ENCODE peak calls at places on chromosomes 7 and 10, in ten cellular contexts. One of them, this sample, is unnamed.

GRCh38 chr7:7861211-7861633 is 107.4 kb upstream of the GLCCI1 start:
- DNase-seq in right atrium auricular region: no peak
- DNase-seq in ovary: no peak
- DNase-seq in colonic mucosa: no peak
- DNase-seq in aorta: no peak
- DNase-seq in uterus: no peak
- DNase-seq in adrenal gland: peak; percentile 20
- DNase-seq in PC-9: peak; percentile 35
- DNase-seq in PC-3: peak; percentile 86
- DNase-seq in spleen: no peak
- DNase-seq in this sample: no peak

GRCh38 chr7:127678330-127678729 is 26.3 kb downstream of the SND1 start:
- DNase-seq in right atrium auricular region: no peak
- DNase-seq in ovary: no peak
- DNase-seq in colonic mucosa: no peak
- DNase-seq in aorta: no peak
- DNase-seq in uterus: no peak
- DNase-seq in adrenal gland: no peak
- DNase-seq in PC-9: no peak
- DNase-seq in PC-3: peak; percentile 23
- DNase-seq in spleen: no peak
- DNase-seq in this sample: no peak

GRCh38 chr10:124044143-124044862 is 49.1 kb downstream of the CHST15 start:
- DNase-seq in right atrium auricular region: no peak
- DNase-seq in ovary: no peak
- DNase-seq in colonic mucosa: no peak
- DNase-seq in aorta: no peak
- DNase-seq in uterus: no peak
- DNase-seq in adrenal gland: no peak
- DNase-seq in PC-9: no peak
- DNase-seq in PC-3: no peak
- DNase-seq in spleen: peak; percentile 69
- DNase-seq in this sample: no peak

GRCh38 chr7:98254951-98255610 is 3.0 kb upstream of the TECPR1 start:
- DNase-seq in right atrium auricular region: no peak
- DNase-seq in ovary: no peak
- DNase-seq in colonic mucosa: no peak
- DNase-seq in aorta: no peak
- DNase-seq in uterus: no peak
- DNase-seq in adrenal gland: no peak
- DNase-seq in PC-9: no peak
- DNase-seq in PC-3: no peak
- DNase-seq in spleen: no peak
- DNase-seq in this sample: no peak

GRCh38 chr10:119274519-119275045 is 67.2 kb downstream of the GRK5 start:
- DNase-seq in right atrium auricular region: no peak
- DNase-seq in ovary: no peak
- DNase-seq in colonic mucosa: no peak
- DNase-seq in aorta: peak; percentile 29
- DNase-seq in uterus: no peak
- DNase-seq in adrenal gland: no peak
- DNase-seq in PC-9: no peak
- DNase-seq in PC-3: no peak
- DNase-seq in spleen: peak; percentile 57
- DNase-seq in this sample: no peak

GRCh38 chr7:43584200-43584586 is 1.3 kb downstream of the STK17A start:
- DNase-seq in right atrium auricular region: peak; percentile 63
- DNase-seq in ovary: peak; percentile 24
- DNase-seq in colonic mucosa: peak; percentile 34
- DNase-seq in aorta: no peak
- DNase-seq in uterus: peak; percentile 25
- DNase-seq in adrenal gland: peak; percentile 57
- DNase-seq in PC-9: peak; percentile 33
- DNase-seq in PC-3: peak; percentile 61
- DNase-seq in spleen: no peak
- DNase-seq in this sample: peak; percentile 22

GRCh38 chr10:129056734-129057689 is 410.0 kb upstream of the MGMT start:
- DNase-seq in right atrium auricular region: no peak
- DNase-seq in ovary: no peak
- DNase-seq in colonic mucosa: no peak
- DNase-seq in aorta: no peak
- DNase-seq in uterus: no peak
- DNase-seq in adrenal gland: no peak
- DNase-seq in PC-9: no peak
- DNase-seq in PC-3: no peak
- DNase-seq in spleen: no peak
- DNase-seq in this sample: no peak

GRCh38 chr10:128046934-128047251 is 79.3 kb downstream of the MKI67 start:
- DNase-seq in right atrium auricular region: no peak
- DNase-seq in ovary: no peak
- DNase-seq in colonic mucosa: no peak
- DNase-seq in aorta: peak; percentile 45
- DNase-seq in uterus: no peak
- DNase-seq in adrenal gland: no peak
- DNase-seq in PC-9: no peak
- DNase-seq in PC-3: no peak
- DNase-seq in spleen: peak; percentile 91
- DNase-seq in this sample: no peak

GRCh38 chr10:75660833-75661232 is 229.4 kb downstream of the LRMDA start:
- DNase-seq in right atrium auricular region: no peak
- DNase-seq in ovary: no peak
- DNase-seq in colonic mucosa: no peak
- DNase-seq in aorta: peak; percentile 67
- DNase-seq in uterus: peak; percentile 58
- DNase-seq in adrenal gland: no peak
- DNase-seq in PC-9: no peak
- DNase-seq in PC-3: no peak
- DNase-seq in spleen: no peak
- DNase-seq in this sample: peak; percentile 61

DNA sequence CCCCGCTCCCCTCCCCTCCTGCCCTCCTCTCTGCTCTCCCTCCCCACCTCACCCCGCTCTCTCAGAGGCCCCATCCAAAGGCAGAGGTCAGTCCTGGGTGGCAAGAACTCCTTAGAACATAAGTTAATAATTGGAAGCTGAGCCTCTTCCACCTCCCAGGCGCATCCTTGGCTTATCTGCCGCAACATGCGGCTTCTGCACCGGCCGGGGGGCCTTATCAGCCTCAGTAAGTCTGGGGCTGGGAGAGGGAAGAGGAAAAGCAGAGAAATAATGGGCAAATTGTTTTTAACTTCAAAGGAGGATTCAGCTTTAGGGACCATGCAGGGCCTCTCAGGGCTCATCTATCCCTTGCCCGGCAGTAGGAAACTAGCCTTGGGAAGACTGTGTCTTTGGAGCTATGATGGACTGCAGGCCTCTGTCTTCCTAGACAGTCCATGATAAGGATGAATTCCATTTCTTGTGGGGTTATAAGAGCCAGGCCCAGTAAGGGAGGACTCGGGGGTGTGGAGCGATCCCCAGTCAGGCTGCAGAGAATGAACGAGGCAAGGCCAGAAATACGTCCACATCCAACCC is 411.6 kb downstream of the PLXNA4 start:
- DNase-seq in right atrium auricular region: no peak
- DNase-seq in ovary: no peak
- DNase-seq in colonic mucosa: no peak
- DNase-seq in aorta: no peak
- DNase-seq in uterus: no peak
- DNase-seq in adrenal gland: no peak
- DNase-seq in PC-9: no peak
- DNase-seq in PC-3: no peak
- DNase-seq in spleen: no peak
- DNase-seq in this sample: no peak
- H3K9me3 ChIP-seq in right atrium auricular region: no peaks in the 10 kb centered on the region
- H3K9me3 ChIP-seq in ovary: no peaks in the 10 kb centered on the region
- H3K9me3 ChIP-seq in colonic mucosa: no peaks in the 10 kb centered on the region
- H3K9me3 ChIP-seq in aorta: no peaks in the 10 kb centered on the region
- H3K9me3 ChIP-seq in uterus: no peaks in the 10 kb centered on the region
- H3K9me3 ChIP-seq in adrenal gland: no peaks in the 10 kb centered on the region
- H3K9me3 ChIP-seq in PC-9: no peaks in the 10 kb centered on the region
- H3K9me3 ChIP-seq in PC-3: no peaks in the 10 kb centered on the region
- H3K9me3 ChIP-seq in spleen: no peaks in the 10 kb centered on the region
- H3K9me3 ChIP-seq in this sample: no peaks in the 10 kb centered on the region

GRCh38 chr10:101684782-101685181 is 10.2 kb downstream of the FBXW4 start:
- DNase-seq in right atrium auricular region: no peak
- DNase-seq in ovary: no peak
- DNase-seq in colonic mucosa: no peak
- DNase-seq in aorta: no peak
- DNase-seq in uterus: no peak
- DNase-seq in adrenal gland: no peak
- DNase-seq in PC-9: no peak
- DNase-seq in PC-3: no peak
- DNase-seq in spleen: no peak
- DNase-seq in this sample: no peak
- H3K4me1 ChIP-seq in right atrium auricular region: no peaks in the 10 kb centered on the region
- H3K4me1 ChIP-seq in ovary: peaks cover 2% of the 10 kb centered on the region
- H3K4me1 ChIP-seq in colonic mucosa: no peaks in the 10 kb centered on the region
- H3K4me1 ChIP-seq in aorta: no peaks in the 10 kb centered on the region
- H3K4me1 ChIP-seq in uterus: no peaks in the 10 kb centered on the region
- H3K4me1 ChIP-seq in adrenal gland: peaks cover 28% of the 10 kb centered on the region
- H3K4me1 ChIP-seq in PC-9: no peaks in the 10 kb centered on the region
- H3K4me1 ChIP-seq in PC-3: no peaks in the 10 kb centered on the region
- H3K4me1 ChIP-seq in spleen: peaks cover 49% of the 10 kb centered on the region
- H3K4me1 ChIP-seq in this sample: peaks cover 6% of the 10 kb centered on the region

DNA sequence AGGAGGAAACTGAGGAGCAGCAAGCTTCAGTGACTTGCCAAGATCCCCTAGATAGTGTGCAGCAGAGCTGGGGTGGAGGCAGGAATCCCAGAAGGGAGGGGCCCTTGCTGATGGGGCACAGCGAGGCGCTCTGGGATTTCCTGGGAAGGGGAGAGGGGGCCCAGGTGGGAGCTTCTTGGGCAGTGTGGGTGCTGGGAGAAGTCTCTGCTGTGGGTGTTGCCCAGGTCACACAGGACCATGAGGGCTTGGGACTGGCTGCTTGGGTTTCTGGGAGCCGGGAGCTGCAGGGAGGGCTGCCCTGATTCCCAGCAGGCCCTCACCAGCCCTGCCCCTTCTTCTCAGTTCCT is 55.2 kb downstream of the TSPAN15 start:
- DNase-seq in right atrium auricular region: peak; percentile 40
- DNase-seq in ovary: no peak
- DNase-seq in colonic mucosa: no peak
- DNase-seq in aorta: no peak
- DNase-seq in uterus: no peak
- DNase-seq in adrenal gland: no peak
- DNase-seq in PC-9: no peak
- DNase-seq in PC-3: no peak
- DNase-seq in spleen: peak; percentile 66
- DNase-seq in this sample: peak; percentile 39
- H3K27ac ChIP-seq in right atrium auricular region: no peak overlapping the region
- H3K27ac ChIP-seq in ovary: no peak overlapping the region
- H3K27ac ChIP-seq in colonic mucosa: no peak overlapping the region
- H3K27ac ChIP-seq in aorta: no peak overlapping the region
- H3K27ac ChIP-seq in uterus: peak overlapping the region; percentile 61
- H3K27ac ChIP-seq in adrenal gland: no peak overlapping the region
- H3K27ac ChIP-seq in PC-9: no peak overlapping the region
- H3K27ac ChIP-seq in PC-3: peak overlapping the region; percentile 78
- H3K27ac ChIP-seq in spleen: peak overlapping the region; percentile 61
- H3K27ac ChIP-seq in this sample: no peak overlapping the region

GRCh38 chr7:68488366-68489060 is 1109.8 kb upstream of the AUTS2 start:
- DNase-seq in right atrium auricular region: no peak
- DNase-seq in ovary: no peak
- DNase-seq in colonic mucosa: no peak
- DNase-seq in aorta: no peak
- DNase-seq in uterus: no peak
- DNase-seq in adrenal gland: peak; percentile 11
- DNase-seq in PC-9: no peak
- DNase-seq in PC-3: no peak
- DNase-seq in spleen: no peak
- DNase-seq in this sample: no peak

GRCh38 chr7:68491523-68492358 is 1106.5 kb upstream of the AUTS2 start:
- DNase-seq in right atrium auricular region: no peak
- DNase-seq in ovary: no peak
- DNase-seq in colonic mucosa: no peak
- DNase-seq in aorta: no peak
- DNase-seq in uterus: no peak
- DNase-seq in adrenal gland: no peak
- DNase-seq in PC-9: no peak
- DNase-seq in PC-3: no peak
- DNase-seq in spleen: no peak
- DNase-seq in this sample: no peak

GRCh38 chr7:68492359-68492690 is 1106.0 kb upstream of the AUTS2 start:
- DNase-seq in right atrium auricular region: no peak
- DNase-seq in ovary: no peak
- DNase-seq in colonic mucosa: no peak
- DNase-seq in aorta: no peak
- DNase-seq in uterus: no peak
- DNase-seq in adrenal gland: no peak
- DNase-seq in PC-9: no peak
- DNase-seq in PC-3: no peak
- DNase-seq in spleen: no peak
- DNase-seq in this sample: no peak
- H3K9me3 ChIP-seq in right atrium auricular region: no peaks in the 10 kb centered on the region
- H3K9me3 ChIP-seq in ovary: no peaks in the 10 kb centered on the region
- H3K9me3 ChIP-seq in colonic mucosa: no peaks in the 10 kb centered on the region
- H3K9me3 ChIP-seq in aorta: peaks cover 2% of the 10 kb centered on the region
- H3K9me3 ChIP-seq in uterus: no peaks in the 10 kb centered on the region
- H3K9me3 ChIP-seq in adrenal gland: no peaks in the 10 kb centered on the region
- H3K9me3 ChIP-seq in PC-9: no peaks in the 10 kb centered on the region
- H3K9me3 ChIP-seq in PC-3: no peaks in the 10 kb centered on the region
- H3K9me3 ChIP-seq in spleen: peaks cover 9% of the 10 kb centered on the region
- H3K9me3 ChIP-seq in this sample: no peaks in the 10 kb centered on the region

GRCh38 chr10:92183199-92183598 is 107.7 kb downstream of the CPEB3 start:
- DNase-seq in right atrium auricular region: no peak
- DNase-seq in ovary: no peak
- DNase-seq in colonic mucosa: no peak
- DNase-seq in aorta: no peak
- DNase-seq in uterus: no peak
- DNase-seq in adrenal gland: no peak
- DNase-seq in PC-9: no peak
- DNase-seq in PC-3: no peak
- DNase-seq in spleen: no peak
- DNase-seq in this sample: no peak
- H3K4me1 ChIP-seq in right atrium auricular region: no peaks in the 10 kb centered on the region
- H3K4me1 ChIP-seq in ovary: no peaks in the 10 kb centered on the region
- H3K4me1 ChIP-seq in colonic mucosa: no peaks in the 10 kb centered on the region
- H3K4me1 ChIP-seq in aorta: no peaks in the 10 kb centered on the region
- H3K4me1 ChIP-seq in uterus: no peaks in the 10 kb centered on the region
- H3K4me1 ChIP-seq in adrenal gland: peaks cover 14% of the 10 kb centered on the region
- H3K4me1 ChIP-seq in PC-9: no peaks in the 10 kb centered on the region
- H3K4me1 ChIP-seq in PC-3: peaks cover 7% of the 10 kb centered on the region
- H3K4me1 ChIP-seq in spleen: peaks cover 4% of the 10 kb centered on the region
- H3K4me1 ChIP-seq in this sample: peaks cover 1% of the 10 kb centered on the region

This sample was measured in right cardiac atrium.